ENCODE peak calls at places on chromosomes 7 and 10, in seven cellular contexts. U is HepG2, I is SK-N-SH, E is H1, J is HCT116, Z is K562, O is GM12878. H is an unnamed sample.

GRCh38 chr10:100744136-100744979 is 1.0 kb upstream of the PAX2 start:
- DNase-seq in U (no peak), I (peak), E (peak), J (no peak), Z (no peak), O (no peak), H (no peak)

GRCh38 chr7:90303241-90303640 is 17.9 kb downstream of the FAM237B start:
- DNase-seq in U (no peak), I (no peak), E (no peak), J (no peak), Z (no peak), O (no peak), H (no peak)

GRCh38 chr7:75534727-75535307 is 42.7 kb downstream of the SPDYE5 start:
- DNase-seq in U (no peak), I (no peak), E (no peak), J (no peak), Z (no peak), O (peak), H (no peak)

GRCh38 chr7:108808556-108808955 is 238.9 kb downstream of the DNAJB9 start:
- DNase-seq in U (no peak), I (no peak), E (no peak), J (no peak), Z (no peak), O (no peak), H (no peak)

GRCh38 chr10:7480742-7481381 is 70.0 kb upstream of the SFMBT2 start:
- DNase-seq in U (no peak), I (no peak), E (no peak), J (no peak), Z (no peak), O (peak), H (no peak)

GRCh38 chr7:66837007-66837406 is 84.0 kb upstream of the TMEM248 start:
- DNase-seq in U (peak), I (no peak), E (peak), J (peak), Z (peak), O (no peak), H (no peak)

GRCh38 chr7:42186181-42186580 is 50.8 kb downstream of the GLI3 start:
- DNase-seq in U (no peak), I (peak), E (peak), J (no peak), Z (peak), O (no peak), H (peak)

GRCh38 chr10:76973515-76974289 is 663.9 kb downstream of the KCNMA1 start:
- DNase-seq in U (no peak), I (peak), E (no peak), J (no peak), Z (no peak), O (no peak), H (no peak)

GRCh38 chr7:3867847-3868246 is 566.8 kb downstream of the SDK1 start:
- DNase-seq in U (no peak), I (no peak), E (no peak), J (no peak), Z (no peak), O (no peak), H (no peak)

GRCh38 chr10:51124852-51125251 is 50.6 kb downstream of the PRKG1 start:
- DNase-seq in U (no peak), I (no peak), E (no peak), J (no peak), Z (no peak), O (no peak), H (no peak)

GRCh38 chr7:148699772-148700629 is 1.3 kb downstream of the CUL1 start:
- DNase-seq in U (peak), I (no peak), E (no peak), J (no peak), Z (no peak), O (no peak), H (peak)

GRCh38 chr7:71019703-71020102 is 112.2 kb upstream of the GALNT17 start:
- DNase-seq in U (no peak), I (no peak), E (no peak), J (no peak), Z (no peak), O (no peak), H (no peak)

GRCh38 chr7:115779561-115779960 is 251.0 kb downstream of the TFEC start:
- DNase-seq in U (no peak), I (no peak), E (no peak), J (no peak), Z (no peak), O (no peak), H (no peak)

GRCh38 chr7:100452513-100452912 is 11.5 kb downstream of the SPACDR start:
- DNase-seq in U (no peak), I (no peak), E (no peak), J (no peak), Z (no peak), O (no peak), H (no peak)

GRCh38 chr10:120456626-120457430 is at the start of gene PLPP4:
- DNase-seq in U (no peak), I (peak), E (peak), J (no peak), Z (peak), O (no peak), H (peak)

GRCh38 chr10:111171183-111171582 is 94.4 kb downstream of the ADRA2A start:
- DNase-seq in U (no peak), I (no peak), E (no peak), J (no peak), Z (no peak), O (no peak), H (no peak)
- TF ChIP-seq JUND in U (no peak), I (no peak), E (no peak), J (no peak), Z (no peak), O (no peak), H (no peak)

GRCh38 chr7:98483276-98483963 is 82.5 kb upstream of the BAIAP2L1 start:
- DNase-seq in U (no peak), I (no peak), E (no peak), J (no peak), Z (no peak), O (no peak), H (no peak)
- TF ChIP-seq JUND in U (no peak), I (no peak), E (no peak), J (no peak), Z (no peak), O (no peak), H (no peak)

GRCh38 chr7:47482013-47482761 is 99.7 kb downstream of the TNS3 start:
- DNase-seq in U (no peak), I (peak), E (no peak), J (no peak), Z (peak), O (no peak), H (no peak)
- TF ChIP-seq JUND in U (no peak), I (no peak), E (no peak), J (peak), Z (peak), O (no peak), H (no peak)

GRCh38 chr7:28580626-28581025 is 168.3 kb downstream of the CREB5 start:
- DNase-seq in U (no peak), I (no peak), E (no peak), J (no peak), Z (no peak), O (no peak), H (no peak)
- TF ChIP-seq JUND in U (no peak), I (no peak), E (no peak), J (no peak), Z (no peak), O (no peak), H (no peak)

DNA sequence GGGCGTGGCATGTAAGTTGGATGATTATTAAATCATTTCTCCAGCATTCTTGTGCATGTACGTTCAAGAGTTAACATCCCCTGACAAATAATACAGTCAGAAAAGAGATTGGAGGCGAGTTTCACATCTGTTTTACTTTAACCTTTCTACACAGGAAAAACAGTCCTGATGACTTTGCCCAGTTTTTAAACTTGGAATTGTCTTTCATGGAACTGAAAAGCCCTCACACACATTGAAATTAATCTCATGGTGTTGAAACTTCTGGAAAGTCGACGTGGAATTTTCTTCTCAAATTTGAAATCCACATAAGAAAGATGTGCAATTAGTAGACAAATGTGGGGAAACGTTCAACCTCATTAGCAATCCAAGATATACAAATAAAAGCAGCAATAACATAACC is 31.2 kb upstream of the ZNF438 start:
- DNase-seq in U (no peak), I (no peak), E (no peak), J (no peak), Z (no peak), O (no peak), H (no peak)
- TF ChIP-seq JUND in U (no peak), I (no peak), E (no peak), J (no peak), Z (no peak), O (no peak), H (no peak)

H was measured in T47D.